ENCODE peak calls at places on chromosomes 1 and 21, in nine cellular contexts. R is GM04504; O is left lung; C is activated naive CD4-positive, alpha-beta T cell; G is GDM1; X is mucosa of descending colon; S is upper lobe of left lung; N is LoVo; Q is activated T-cell treated with anti-CD3 and anti-CD28 coated beads for 48 hours. Y is an unnamed sample.

GRCh38 chr1:229027622-229028182 is 243.2 kb upstream of the RAB4A start:
- DNase-seq in G (peak), R (peak), Q (peak), C (no peak), S (no peak), N (no peak), O (no peak), X (no peak), Y (no peak)

GRCh38 chr1:212254853-212255363 is 30.3 kb upstream of the PPP2R5A start:
- DNase-seq in R (no peak), O (no peak), S (no peak), G (no peak), N (no peak), Q (no peak), X (no peak), C (no peak), Y (no peak)

GRCh38 chr1:163168053-163168452 is 34.7 kb downstream of the RGS5 start:
- DNase-seq in X (no peak), C (no peak), S (no peak), R (peak), G (no peak), Q (no peak), N (peak), O (no peak), Y (no peak)

GRCh38 chr21:28822064-28822402 is 170.6 kb downstream of the LTN1 start:
- DNase-seq in C (no peak), R (no peak), N (no peak), O (no peak), S (no peak), X (no peak), Q (no peak), G (no peak), Y (no peak)

GRCh38 chr1:56540467-56540866 is 38.9 kb downstream of the PLPP3 start:
- DNase-seq in C (no peak), X (no peak), G (no peak), R (no peak), Q (no peak), N (no peak), O (no peak), S (no peak), Y (no peak)

GRCh38 chr1:22150923-22151322 is 8.0 kb upstream of the WNT4 start:
- DNase-seq in R (no peak), C (no peak), S (no peak), X (no peak), O (no peak), G (no peak), Q (no peak), N (no peak), Y (no peak)

GRCh38 chr1:160761886-160762285 is 22.8 kb downstream of the SLAMF7 start:
- DNase-seq in Q (no peak), G (no peak), X (no peak), O (no peak), R (no peak), S (no peak), N (no peak), C (no peak), Y (no peak)

GRCh38 chr1:13764533-13764932 is 64.5 kb downstream of the PRDM2 start:
- DNase-seq in O (no peak), R (no peak), X (no peak), Q (no peak), S (no peak), N (no peak), G (no peak), C (no peak), Y (no peak)

GRCh38 chr1:31238986-31239613 is 587 bp downstream of the NKAIN1 start:
- DNase-seq in C (no peak), O (no peak), N (peak), X (peak), G (no peak), S (peak), R (no peak), Q (no peak), Y (peak)

GRCh38 chr1:156692958-156693857 is 12.2 kb downstream of the CRABP2 start:
- DNase-seq in R (no peak), O (peak), S (peak), C (no peak), X (no peak), N (no peak), Q (no peak), G (no peak), Y (no peak)

GRCh38 chr1:14996133-14997050 is 157.2 kb upstream of the TMEM51 start:
- DNase-seq in N (no peak), C (no peak), O (no peak), Q (no peak), X (no peak), R (peak), S (no peak), G (no peak), Y (no peak)

GRCh38 chr21:34351786-34352241 is 12.0 kb upstream of the KCNE2 start:
- DNase-seq in C (no peak), R (no peak), O (no peak), Q (peak), S (no peak), G (peak), N (peak), X (peak), Y (peak)

GRCh38 chr1:99279525-99279924 is 15.2 kb downstream of the PLPPR4 start:
- DNase-seq in C (no peak), O (no peak), G (no peak), Q (no peak), S (no peak), X (no peak), R (no peak), N (no peak), Y (no peak)

GRCh38 chr21:41481191-41481590 is 26.8 kb downstream of the TMPRSS2 start:
- DNase-seq in G (no peak), R (no peak), C (no peak), N (no peak), O (no peak), X (no peak), Q (no peak), S (no peak), Y (no peak)

GRCh38 chr1:235239821-235240220 is 78.8 kb upstream of the RBM34 start:
- DNase-seq in R (no peak), O (no peak), N (no peak), Q (no peak), C (no peak), X (no peak), G (no peak), S (no peak), Y (no peak)

GRCh38 chr1:209370616-209371015 is 212.9 kb upstream of the CAMK1G start:
- DNase-seq in Q (no peak), S (no peak), N (no peak), X (no peak), O (no peak), C (no peak), R (no peak), G (no peak), Y (no peak)

GRCh38 chr1:48471103-48471502 is 901 bp downstream of the SPATA6 start:
- DNase-seq in G (no peak), O (no peak), Q (no peak), S (no peak), C (no peak), R (no peak), N (no peak), X (peak), Y (peak)

GRCh38 chr1:202319381-202320080 is 22.2 kb downstream of the UBE2T start:
- DNase-seq in R (no peak), Q (no peak), X (no peak), C (no peak), G (no peak), O (no peak), N (no peak), S (no peak), Y (no peak)

GRCh38 chr21:26845750-26846035 is 484 bp upstream of the ADAMTS1 start:
- DNase-seq in N (no peak), S (no peak), R (no peak), G (no peak), X (peak), Q (no peak), O (no peak), C (no peak), Y (no peak)

GRCh38 chr1:112704511-112704907 is 2.4 kb downstream of the RHOC start:
- DNase-seq in X (no peak), R (no peak), C (no peak), S (no peak), O (no peak), N (no peak), G (no peak), Q (peak), Y (no peak)

GRCh38 chr1:20540281-20540680 is 12.1 kb upstream of the FAM43B start:
- DNase-seq in C (no peak), G (no peak), Q (no peak), O (no peak), X (no peak), S (no peak), R (no peak), N (no peak), Y (no peak)

GRCh38 chr1:209625205-209625549 is 27.0 kb downstream of the LAMB3 start:
- DNase-seq in R (no peak), Q (no peak), C (no peak), S (no peak), N (no peak), G (no peak), X (no peak), O (no peak), Y (no peak)

GRCh38 chr1:62906428-62906886 is 122.5 kb downstream of the ATG4C start:
- DNase-seq in G (no peak), S (no peak), C (no peak), Q (no peak), X (no peak), N (no peak), R (no peak), O (no peak), Y (peak)

GRCh38 chr1:107541412-107541811 is 400.6 kb downstream of the NTNG1 start:
- DNase-seq in S (no peak), O (no peak), X (no peak), C (no peak), R (no peak), N (no peak), G (no peak), Q (no peak), Y (no peak)

GRCh38 chr1:30680879-30681278 is 42.5 kb downstream of the MATN1 start:
- DNase-seq in R (no peak), Q (no peak), X (no peak), S (no peak), O (peak), G (no peak), N (no peak), C (no peak), Y (no peak)

GRCh38 chr21:33039542-33039941 is 13.8 kb downstream of the OLIG2 start:
- DNase-seq in R (no peak), X (no peak), C (no peak), Q (no peak), O (no peak), G (no peak), N (no peak), S (no peak), Y (no peak)

GRCh38 chr1:203656796-203657620 is 30.4 kb downstream of the ATP2B4 start:
- DNase-seq in R (no peak), Q (no peak), X (no peak), N (no peak), C (no peak), O (no peak), G (peak), S (no peak), Y (no peak)

GRCh38 chr21:41597227-41597626 is 89.3 kb upstream of the TMPRSS2 start:
- DNase-seq in N (no peak), X (no peak), R (no peak), S (no peak), G (no peak), C (no peak), Q (no peak), O (peak), Y (no peak)

GRCh38 chr21:41955516-41955915 is 1.7 kb upstream of the C2CD2 start:
- DNase-seq in X (no peak), S (no peak), O (no peak), N (no peak), Q (no peak), C (no peak), R (no peak), G (no peak), Y (no peak)